ENCODE peak calls at places on chromosomes 6 and 20, in four cellular contexts. C is left ventricle myocardium inferior, U is colonic mucosa, K is ovary. J is an unnamed sample. For H3K27me3, the result is how much of the 10 kb centered on the place peaks cover.

GRCh38 chr20:62710886-62711702 is 2.5 kb downstream of the NTSR1 start:
- DNase-seq in C (no peak), U (no peak), K (no peak), J (peak)

GRCh38 chr20:7984192-7984591 is 35.4 kb downstream of the TMX4 start:
- DNase-seq in C (no peak), U (no peak), K (no peak), J (no peak)

GRCh38 chr20:17179840-17180239 is 47.0 kb upstream of the PCSK2 start:
- DNase-seq in C (no peak), U (no peak), K (no peak), J (no peak)

GRCh38 chr20:54645445-54646155 is 170.2 kb downstream of the DOK5 start:
- DNase-seq in C (no peak), U (no peak), K (no peak), J (no peak)

GRCh38 chr6:30194797-30195690 is 18.2 kb downstream of the TRIM26 start:
- DNase-seq in C (no peak), U (no peak), K (no peak), J (no peak)

GRCh38 chr6:141675957-141676356 is 456.8 kb upstream of the GJE1 start:
- DNase-seq in C (no peak), U (no peak), K (no peak), J (no peak)

GRCh38 chr6:71238351-71238750 is 50.3 kb upstream of the OGFRL1 start:
- DNase-seq in C (no peak), U (no peak), K (no peak), J (no peak)

GRCh38 chr6:90249458-90249857 is 47.2 kb downstream of the BACH2 start:
- DNase-seq in C (no peak), U (no peak), K (no peak), J (no peak)

GRCh38 chr6:106527979-106528378 is 101.3 kb downstream of the RTN4IP1 start:
- DNase-seq in C (no peak), U (no peak), K (no peak), J (no peak)

GRCh38 chr6:128062882-128063603 is 162.2 kb upstream of the THEMIS start:
- DNase-seq in C (no peak), U (no peak), K (no peak), J (no peak)

GRCh38 chr6:66376021-66376420 is 669.0 kb upstream of the EYS start:
- DNase-seq in C (no peak), U (no peak), K (no peak), J (no peak)

GRCh38 chr6:161029195-161029809 is 37.7 kb downstream of the MAP3K4 start:
- DNase-seq in C (no peak), U (no peak), K (no peak), J (no peak)

GRCh38 chr6:73854998-73855718 is 159.2 kb downstream of the CD109 start:
- DNase-seq in C (no peak), U (peak), K (no peak), J (no peak)

GRCh38 chr6:28896505-28897392 is 27.0 kb downstream of the TRIM27 start:
- DNase-seq in C (peak), U (peak), K (peak), J (peak)

GRCh38 chr6:39995633-39996032 is 61.4 kb upstream of the MOCS1 start:
- DNase-seq in C (no peak), U (no peak), K (no peak), J (no peak)

GRCh38 chr20:44829688-44830087 is 19.3 kb upstream of the RIMS4 start:
- DNase-seq in C (no peak), U (no peak), K (no peak), J (no peak)

GRCh38 chr6:134398453-134398852 is 80.5 kb upstream of the SGK1 start:
- DNase-seq in C (no peak), U (no peak), K (no peak), J (no peak)

GRCh38 chr6:147179809-147180208 is 24.4 kb upstream of the STXBP5 start:
- DNase-seq in C (no peak), U (no peak), K (no peak), J (no peak)

GRCh38 chr6:36725581-36725980 is 28.0 kb downstream of the RAB44 start:
- DNase-seq in C (no peak), U (no peak), K (no peak), J (no peak)

GRCh38 chr20:25016471-25016870 is 23.9 kb upstream of the APMAP start:
- DNase-seq in C (no peak), U (no peak), K (no peak), J (peak)

GRCh38 chr6:165178056-165178455 is 131.3 kb downstream of the C6orf118 start:
- DNase-seq in C (no peak), U (no peak), K (no peak), J (no peak)

GRCh38 chr6:101348816-101349215 is 44.7 kb upstream of the GRIK2 start:
- DNase-seq in C (no peak), U (no peak), K (no peak), J (no peak)

GRCh38 chr6:128663238-128663637 is 142.8 kb upstream of the PTPRK start:
- DNase-seq in C (no peak), U (no peak), K (no peak), J (no peak)

GRCh38 chr20:25076731-25077609 is 5.0 kb downstream of the VSX1 start:
- DNase-seq in C (no peak), U (no peak), K (no peak), J (peak)

GRCh38 chr6:95176322-95176721 is 401.0 kb upstream of the MANEA start:
- DNase-seq in C (no peak), U (no peak), K (no peak), J (no peak)

GRCh38 chr6:33589723-33590530 is 9.9 kb upstream of the BAK1 start:
- DNase-seq in C (no peak), U (peak), K (peak), J (peak)

GRCh38 chr6:117840541-117840983 is 66.5 kb upstream of the SLC35F1 start:
- DNase-seq in C (no peak), U (no peak), K (no peak), J (no peak)

GRCh38 chr20:13554076-13554475 is 84.7 kb downstream of the TASP1 start:
- DNase-seq in C (no peak), U (no peak), K (no peak), J (no peak)

GRCh38 chr6:13369591-13369990 is 41.3 kb upstream of the TBC1D7 start:
- DNase-seq in C (no peak), U (no peak), K (no peak), J (no peak)

GRCh38 chr20:20371133-20371532 is 3.2 kb downstream of the INSM1 start:
- DNase-seq in C (no peak), U (no peak), K (no peak), J (no peak)
- H3K27me3 ChIP-seq in C (half or more), U (half or more), K (under half), J (half or more)

GRCh38 chr20:56629464-56630085 is 469 bp downstream of the TFAP2C start:
- DNase-seq in C (no peak), U (no peak), K (no peak), J (no peak)

GRCh38 chr20:56627122-56628014 is 1.7 kb upstream of the TFAP2C start:
- DNase-seq in C (no peak), U (no peak), K (no peak), J (no peak)

GRCh38 chr20:56626367-56627121 is 2.6 kb upstream of the TFAP2C start:
- DNase-seq in C (no peak), U (peak), K (no peak), J (no peak)

GRCh38 chr20:56628873-56629463 is at the start of gene TFAP2C:
- DNase-seq in C (peak), U (peak), K (peak), J (peak)

DNA sequence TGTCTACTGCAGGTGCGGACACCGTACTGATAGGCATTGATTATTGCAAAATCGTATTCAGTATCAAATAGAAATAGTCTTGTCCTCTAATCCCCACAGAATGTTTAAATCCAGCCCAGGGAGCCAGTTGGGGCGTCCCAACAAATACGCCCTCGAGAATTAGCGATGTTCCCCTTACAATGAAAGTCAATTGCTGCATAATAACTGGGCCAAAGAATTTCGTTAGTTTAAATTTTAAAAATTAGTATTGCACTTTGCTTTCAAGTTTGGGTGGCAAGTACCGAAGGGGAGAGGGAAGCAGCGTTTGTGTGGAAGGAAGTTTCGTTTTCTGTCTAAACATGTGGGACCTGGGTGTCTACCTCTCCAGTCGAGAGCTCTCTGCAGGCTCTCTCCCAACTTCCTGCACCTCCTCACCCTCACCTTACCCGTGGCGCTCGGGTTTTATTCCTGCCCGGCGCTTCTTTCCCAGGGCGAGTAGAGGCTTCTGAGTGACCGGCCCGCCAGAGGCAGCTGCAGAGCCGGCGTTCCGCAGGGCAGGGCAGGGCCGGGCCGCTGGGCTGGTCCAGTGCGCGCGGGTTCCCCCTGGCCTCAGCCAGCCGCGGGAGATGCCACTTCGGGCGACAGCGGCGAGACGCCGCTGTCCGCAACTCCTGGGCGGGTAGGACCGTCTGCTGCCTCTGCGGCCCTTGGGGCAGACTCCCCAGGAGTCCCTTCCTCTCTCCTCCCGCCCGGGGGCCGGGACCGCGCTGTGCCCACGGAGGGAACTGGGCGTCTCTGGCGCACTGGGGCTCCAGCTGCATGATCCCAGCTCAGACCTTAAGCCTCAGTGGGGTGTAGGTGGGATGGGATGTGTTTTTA is 862 bp upstream of the TFAP2C start:
- DNase-seq in C (no peak), U (peak), K (no peak), J (no peak)
- H3K4me3 ChIP-seq in C (peak), U (peak), K (peak), J (peak)

GRCh38 chr20:58792426-58792825 is 58.3 kb downstream of the GNAS-AS1 start:
- DNase-seq in C (no peak), U (no peak), K (no peak), J (no peak)
- H3K27me3 ChIP-seq in C (half or more), U (under half), K (under half), J (under half)

GRCh38 chr20:574297-574942 is 30.8 kb upstream of the CSNK2A1 start:
- DNase-seq in C (peak), U (no peak), K (no peak), J (no peak)
- H3K4me3 ChIP-seq in C (no peak), U (no peak), K (no peak), J (no peak)

GRCh38 chr6:149935246-149935645 is 6.6 kb upstream of the ULBP2 start:
- DNase-seq in C (no peak), U (no peak), K (no peak), J (no peak)

GRCh38 chr6:149933461-149933860 is 8.4 kb upstream of the ULBP2 start:
- DNase-seq in C (no peak), U (no peak), K (no peak), J (no peak)

GRCh38 chr6:149935668-149936067 is 6.1 kb upstream of the ULBP2 start:
- DNase-seq in C (no peak), U (no peak), K (no peak), J (no peak)

GRCh38 chr6:149933036-149933435 is 8.8 kb upstream of the ULBP2 start:
- DNase-seq in C (no peak), U (no peak), K (peak), J (no peak)

GRCh38 chr6:149934249-149935156 is 7.3 kb upstream of the ULBP2 start:
- DNase-seq in C (no peak), U (peak), K (peak), J (peak)
- H3K27me3 ChIP-seq in C (half or more), U (under half), K (under half), J (half or more)

DNA sequence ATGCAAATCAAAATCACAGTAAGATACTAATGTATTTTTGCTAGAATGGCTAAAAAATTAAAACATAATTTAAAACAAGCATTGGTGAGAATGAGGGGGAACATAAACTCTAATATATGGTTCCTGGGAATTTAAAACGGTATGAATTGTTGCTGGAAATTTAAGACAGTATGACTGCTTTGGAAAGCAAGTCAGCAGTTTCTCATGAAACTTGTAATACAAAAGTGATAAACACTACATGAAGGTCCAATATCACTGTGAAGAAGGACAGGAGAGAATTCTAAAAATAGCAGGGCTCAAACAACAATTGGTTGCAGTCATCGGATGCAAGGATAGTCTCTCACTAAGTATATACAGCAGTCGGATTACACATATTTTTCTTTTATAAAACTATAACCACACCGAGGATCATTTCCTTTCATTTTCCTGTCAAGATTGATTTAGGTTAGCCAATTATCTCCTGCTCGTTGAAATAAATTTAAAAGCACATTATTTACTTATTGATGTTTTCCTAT is 18.5 kb upstream of the PRSS16 start:
- DNase-seq in C (no peak), U (no peak), K (no peak), J (no peak)
- H3K4me3 ChIP-seq in C (no peak), U (no peak), K (no peak), J (no peak)

GRCh38 chr20:48771542-48771941 is 56.3 kb downstream of the PREX1 start:
- DNase-seq in C (no peak), U (no peak), K (no peak), J (no peak)
- H3K27me3 ChIP-seq in C (under half), U (under half), K (under half), J (under half)